ENCODE peak calls at places on chromosomes 5 and 9, in five cellular contexts. L is foreskin keratinocyte, A is BE2C, R is lung, C is BJ. Y is an unnamed sample.

GRCh38 chr5:149406203-149406978 is 27.3 kb upstream of the IL17B start:
- DNase-seq in L (no peak), R (no peak), C (peak), A (no peak), Y (peak)

GRCh38 chr9:4073371-4073770 is 226.5 kb downstream of the GLIS3 start:
- DNase-seq in C (no peak), A (peak), R (no peak), L (no peak), Y (no peak)

GRCh38 chr5:5014836-5015235 is 125.3 kb upstream of the ADAMTS16 start:
- DNase-seq in R (no peak), A (no peak), L (peak), C (peak), Y (peak)

GRCh38 chr5:178211095-178212048 is 7.0 kb downstream of the HNRNPAB start:
- DNase-seq in L (no peak), C (no peak), R (no peak), A (no peak), Y (no peak)

GRCh38 chr5:7392401-7393024 is 3.4 kb upstream of the ADCY2 start:
- DNase-seq in C (peak), A (no peak), L (no peak), R (no peak), Y (peak)

GRCh38 chr5:154899107-154899816 is 38.7 kb downstream of the GEMIN5 start:
- DNase-seq in L (no peak), C (no peak), A (no peak), R (no peak), Y (no peak)

GRCh38 chr5:143922718-143923117 is 110.8 kb downstream of the HMHB1 start:
- DNase-seq in A (no peak), C (no peak), R (no peak), L (peak), Y (no peak)

GRCh38 chr5:11452854-11453253 is 451.4 kb downstream of the CTNND2 start:
- DNase-seq in C (no peak), A (no peak), L (no peak), R (no peak), Y (no peak)

GRCh38 chr9:37037744-37038640 is 3.9 kb upstream of the PAX5 start:
- DNase-seq in R (no peak), A (no peak), C (no peak), L (no peak), Y (no peak)

GRCh38 chr5:153496835-153497234 is 6.4 kb downstream of the GRIA1 start:
- DNase-seq in A (no peak), C (no peak), L (peak), R (no peak), Y (no peak)

GRCh38 chr9:37036237-37037136 is 2.4 kb upstream of the PAX5 start:
- DNase-seq in C (no peak), R (no peak), L (peak), A (peak), Y (no peak)

GRCh38 chr5:16082053-16082452 is 97.5 kb downstream of the MARCHF11 start:
- DNase-seq in C (no peak), R (no peak), A (no peak), L (peak), Y (no peak)

GRCh38 chr9:1979815-1980367 is 35.3 kb upstream of the SMARCA2 start:
- DNase-seq in C (peak), A (no peak), L (peak), R (no peak), Y (peak)

GRCh38 chr5:118354806-118355205 is 633.5 kb downstream of the DTWD2 start:
- DNase-seq in C (no peak), L (peak), A (no peak), R (no peak), Y (no peak)

GRCh38 chr5:37532976-37533740 is 154.0 kb downstream of the WDR70 start:
- DNase-seq in L (peak), A (no peak), R (no peak), C (no peak), Y (no peak)
- TF ChIP-seq CTCF in L (no peak), A (no peak), R (no peak), C (no peak), Y (no peak)

GRCh38 chr5:96220610-96221390 is 212.2 kb downstream of the PCSK1 start:
- DNase-seq in R (no peak), C (no peak), L (peak), A (no peak), Y (peak)
- TF ChIP-seq CTCF in R (no peak), C (no peak), L (peak), A (no peak), Y (no peak)

GRCh38 chr9:136665111-136665703 is 2.5 kb downstream of the EGFL7 start:
- DNase-seq in C (no peak), A (no peak), R (no peak), L (no peak), Y (no peak)
- TF ChIP-seq CTCF in C (peak), A (no peak), R (no peak), L (peak), Y (no peak)

GRCh38 chr5:132027027-132027426 is 15.6 kb upstream of the ACSL6 start:
- DNase-seq in L (no peak), C (no peak), R (no peak), A (no peak), Y (no peak)
- TF ChIP-seq CTCF in L (no peak), C (no peak), R (no peak), A (no peak), Y (no peak)

DNA sequence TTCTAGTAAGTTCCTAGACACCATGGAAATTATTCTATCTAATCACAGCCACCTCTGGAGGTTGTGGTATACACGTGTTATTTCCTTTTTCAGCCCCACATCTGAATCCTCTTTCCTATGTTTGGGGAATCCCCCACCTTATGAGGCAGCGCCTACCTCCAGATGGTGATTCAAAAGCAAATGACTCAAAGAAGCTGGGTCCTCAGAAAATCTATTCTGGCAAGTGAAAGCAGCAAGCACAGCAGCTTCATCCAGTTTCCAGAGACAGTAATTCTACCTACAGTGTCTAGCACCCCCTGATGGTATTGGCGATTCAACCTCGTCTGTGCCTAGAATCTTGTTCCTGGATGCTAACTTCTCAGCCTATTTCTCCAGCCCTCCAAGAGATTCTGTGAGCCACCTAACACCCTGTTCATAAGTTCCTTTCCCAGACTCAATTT is 43.0 kb downstream of the STRBP start:
- DNase-seq in R (no peak), A (peak), L (peak), C (peak), Y (peak)
- TF ChIP-seq CTCF in R (no peak), A (peak), L (peak), C (peak), Y (peak)

GRCh38 chr5:78647838-78648358 is 674 bp downstream of the LHFPL2 start:
- DNase-seq in R (peak), A (peak), C (no peak), L (peak), Y (no peak)
- TF ChIP-seq CTCF in R (no peak), A (no peak), C (no peak), L (peak), Y (no peak)

GRCh38 chr9:104748359-104749031 is 1.0 kb downstream of the NIPSNAP3A start:
- DNase-seq in R (no peak), C (no peak), L (peak), A (no peak), Y (no peak)

GRCh38 chr9:104746285-104746684 is 1.2 kb upstream of the NIPSNAP3A start:
- DNase-seq in C (no peak), A (no peak), R (no peak), L (no peak), Y (no peak)

GRCh38 chr9:104746798-104747197 is 685 bp upstream of the NIPSNAP3A start:
- DNase-seq in A (no peak), R (no peak), L (no peak), C (no peak), Y (no peak)

GRCh38 chr9:104747245-104747564 is 278 bp upstream of the NIPSNAP3A start:
- DNase-seq in C (no peak), R (no peak), L (no peak), A (no peak), Y (no peak)

GRCh38 chr9:104747565-104748358 is at the start of gene NIPSNAP3A:
- DNase-seq in R (peak), C (no peak), A (peak), L (peak), Y (no peak)
- TF ChIP-seq CTCF in R (no peak), C (no peak), A (no peak), L (no peak), Y (no peak)

Y was measured in AG09309.